ENCODE peak calls at places on chromosomes 2 and 18, in eight cellular contexts. R, T, Y, E, D, Q, J and C are unnamed samples.

GRCh38 chr2:26086155-26086634 is 52.3 kb downstream of the RAB10 start:
- DNase-seq in D (no peak), E (no peak), R (no peak), Q (peak), Y (peak), T (no peak), J (peak), C (no peak)

GRCh38 chr2:142756430-142756829 is 121.0 kb upstream of the KYNU start:
- DNase-seq in R (no peak), E (no peak), Y (no peak), T (no peak), D (peak), J (peak), Q (no peak), C (no peak)

GRCh38 chr2:45302011-45302325 is 292.7 kb upstream of the SIX2 start:
- DNase-seq in E (no peak), J (no peak), D (no peak), Y (no peak), Q (no peak), T (no peak), R (no peak), C (no peak)

GRCh38 chr2:42851186-42851585 is 58.8 kb upstream of the HAAO start:
- DNase-seq in T (no peak), J (no peak), E (no peak), D (no peak), R (no peak), Y (no peak), Q (no peak), C (no peak)

GRCh38 chr18:74378179-74378682 is 62.6 kb downstream of the C18orf63 start:
- DNase-seq in R (no peak), E (no peak), Y (peak), J (no peak), Q (no peak), D (no peak), T (no peak), C (no peak)

GRCh38 chr2:10665833-10666232 is 23.9 kb downstream of the NOL10 start:
- DNase-seq in D (no peak), Q (no peak), T (no peak), J (no peak), R (no peak), Y (no peak), E (no peak), C (no peak)

GRCh38 chr18:24112874-24113615 is 25.8 kb upstream of the CABYR start:
- DNase-seq in R (no peak), E (no peak), Q (no peak), T (no peak), Y (no peak), J (no peak), D (peak), C (no peak)

GRCh38 chr2:152093464-152093863 is 5.4 kb downstream of the CACNB4 start:
- DNase-seq in T (no peak), E (no peak), D (no peak), Y (peak), J (no peak), R (no peak), Q (no peak), C (no peak)

GRCh38 chr2:241903121-241904010 is 33.8 kb downstream of the RTP5 start:
- DNase-seq in J (no peak), D (no peak), R (peak), T (no peak), Y (no peak), Q (no peak), E (no peak), C (no peak)

GRCh38 chr2:14051401-14051800 is 581.1 kb upstream of the LRATD1 start:
- DNase-seq in R (no peak), T (no peak), D (no peak), Y (no peak), E (no peak), J (no peak), Q (no peak), C (no peak)

GRCh38 chr2:134367915-134368911 is 114.3 kb downstream of the MGAT5 start:
- DNase-seq in E (no peak), Y (peak), R (no peak), T (no peak), D (no peak), J (peak), Q (no peak), C (no peak)

GRCh38 chr2:135525786-135526185 is 5.2 kb downstream of the ZRANB3 start:
- DNase-seq in E (no peak), Q (no peak), Y (no peak), R (no peak), D (no peak), T (no peak), J (no peak), C (no peak)

GRCh38 chr2:219430633-219431615 is 3.7 kb upstream of the SPEG start:
- DNase-seq in Q (no peak), D (peak), T (no peak), E (no peak), Y (no peak), R (peak), J (peak), C (no peak)

GRCh38 chr2:185738679-185739472 is at the start of gene FSIP2:
- DNase-seq in E (no peak), Y (peak), Q (no peak), D (no peak), J (peak), T (peak), R (peak), C (peak)

GRCh38 chr2:241272298-241272721 is 43.2 kb downstream of the HDLBP start:
- DNase-seq in R (peak), T (peak), Y (no peak), Q (no peak), E (no peak), D (peak), J (peak), C (peak)

GRCh38 chr2:199463708-199464613 is 6.2 kb upstream of the SATB2 start:
- DNase-seq in Y (no peak), D (no peak), J (no peak), Q (no peak), T (peak), E (no peak), R (peak), C (no peak)

GRCh38 chr2:161418715-161419337 is 2.7 kb downstream of the TBR1 start:
- DNase-seq in R (peak), J (no peak), Y (no peak), E (no peak), T (peak), Q (no peak), D (no peak), C (peak)

GRCh38 chr18:24011095-24011917 is 3.2 kb upstream of the TTC39C start:
- DNase-seq in Y (no peak), T (no peak), R (no peak), J (no peak), D (no peak), E (no peak), Q (no peak), C (no peak)

GRCh38 chr2:200737585-200737984 is 74.1 kb upstream of the BZW1 start:
- DNase-seq in T (no peak), D (no peak), R (no peak), J (no peak), E (no peak), Q (no peak), Y (no peak), C (no peak)

GRCh38 chr2:122011493-122012270 is 256.2 kb downstream of the TSN start:
- DNase-seq in T (no peak), J (no peak), Q (no peak), E (no peak), D (no peak), Y (no peak), R (no peak), C (no peak)

GRCh38 chr2:121567957-121568409 is 37.3 kb downstream of the RNU4ATAC start:
- DNase-seq in Y (no peak), Q (no peak), J (no peak), E (no peak), T (no peak), D (no peak), R (no peak), C (peak)

GRCh38 chr2:64225491-64225890 is 81.3 kb upstream of the PELI1 start:
- DNase-seq in T (no peak), E (no peak), J (no peak), Y (no peak), R (no peak), D (no peak), Q (no peak), C (no peak)

GRCh38 chr2:178205853-178206516 is 11.7 kb downstream of the OSBPL6 start:
- DNase-seq in T (no peak), Q (no peak), Y (no peak), R (no peak), J (peak), D (no peak), E (no peak), C (no peak)

GRCh38 chr2:163348843-163349395 is 386.9 kb downstream of the FIGN start:
- DNase-seq in E (no peak), D (peak), J (peak), T (peak), Y (peak), R (no peak), Q (peak), C (peak)

GRCh38 chr18:11760498-11761158 is 71.6 kb downstream of the GNAL start:
- DNase-seq in T (no peak), E (no peak), Y (no peak), J (no peak), Q (no peak), D (no peak), R (no peak), C (no peak)

GRCh38 chr18:74689251-74689650 is 91.6 kb downstream of the ZNF407 start:
- DNase-seq in Y (peak), T (no peak), E (peak), D (no peak), R (no peak), J (peak), Q (peak), C (no peak)

GRCh38 chr2:234606906-234607305 is 110.0 kb upstream of the ARL4C start:
- DNase-seq in R (no peak), T (no peak), Q (no peak), J (no peak), D (no peak), Y (no peak), E (no peak), C (no peak)

GRCh38 chr2:43326116-43326825 is 99.9 kb upstream of the ZFP36L2 start:
- DNase-seq in Y (no peak), T (no peak), J (no peak), Q (no peak), E (no peak), R (no peak), D (no peak), C (no peak)

GRCh38 chr2:143505542-143505941 is 376.3 kb downstream of the ARHGAP15 start:
- DNase-seq in E (no peak), Y (no peak), T (no peak), J (peak), Q (no peak), D (no peak), R (no peak), C (no peak)

GRCh38 chr18:74249181-74249968 is 42.4 kb downstream of the CYB5A start:
- DNase-seq in Q (peak), R (no peak), E (peak), J (peak), D (peak), Y (no peak), T (no peak), C (no peak)

GRCh38 chr18:26438980-26439379 is 109.4 kb downstream of the KCTD1 start:
- DNase-seq in J (no peak), E (no peak), Q (no peak), D (no peak), Y (no peak), T (no peak), R (no peak), C (no peak)

GRCh38 chr2:119723784-119724467 is 35.8 kb upstream of the PTPN4 start:
- DNase-seq in Q (no peak), E (no peak), T (no peak), Y (no peak), J (no peak), D (no peak), R (no peak), C (no peak)

GRCh38 chr18:48814490-48815181 is 136.1 kb downstream of the SMAD7 start:
- DNase-seq in Y (no peak), R (peak), Q (no peak), D (no peak), J (no peak), T (no peak), E (no peak), C (no peak)

GRCh38 chr2:172667926-172668325 is 67.7 kb upstream of the RAPGEF4 start:
- DNase-seq in E (no peak), J (no peak), D (no peak), R (no peak), Q (no peak), T (no peak), Y (no peak), C (no peak)

GRCh38 chr2:205041472-205042130 is 496.3 kb downstream of the PARD3B start:
- DNase-seq in J (no peak), Q (no peak), E (no peak), T (no peak), Y (no peak), R (no peak), D (no peak), C (no peak)

GRCh38 chr2:439077-439476 is 151.2 kb upstream of the ALKAL2 start:
- DNase-seq in D (no peak), T (no peak), E (no peak), Q (no peak), J (no peak), Y (no peak), R (peak), C (no peak)

GRCh38 chr2:129901754-129902415 is 77.6 kb upstream of the RAB6C start:
- DNase-seq in E (no peak), T (no peak), D (no peak), Y (no peak), R (peak), J (no peak), Q (no peak), C (no peak)

GRCh38 chr2:129902731-129903585 is 76.5 kb upstream of the RAB6C start:
- DNase-seq in Y (no peak), D (no peak), T (no peak), E (no peak), J (no peak), Q (no peak), R (no peak), C (no peak)

GRCh38 chr2:129904532-129905446 is 74.7 kb upstream of the RAB6C start:
- DNase-seq in J (no peak), E (no peak), Q (no peak), D (no peak), R (peak), T (no peak), Y (no peak), C (no peak)

GRCh38 chr2:129905664-129906081 is 73.8 kb upstream of the RAB6C start:
- DNase-seq in T (no peak), J (no peak), Y (no peak), E (no peak), R (peak), D (no peak), Q (no peak), C (no peak)

GRCh38 chr2:129903586-129904425 is 75.7 kb upstream of the RAB6C start:
- DNase-seq in D (peak), Y (no peak), T (no peak), J (no peak), R (peak), Q (no peak), E (no peak), C (no peak)
- TF ChIP-seq CTCF in D (no peak), Y (no peak), T (no peak), J (no peak), R (peak), Q (no peak), E (no peak), C (no peak)

DNA sequence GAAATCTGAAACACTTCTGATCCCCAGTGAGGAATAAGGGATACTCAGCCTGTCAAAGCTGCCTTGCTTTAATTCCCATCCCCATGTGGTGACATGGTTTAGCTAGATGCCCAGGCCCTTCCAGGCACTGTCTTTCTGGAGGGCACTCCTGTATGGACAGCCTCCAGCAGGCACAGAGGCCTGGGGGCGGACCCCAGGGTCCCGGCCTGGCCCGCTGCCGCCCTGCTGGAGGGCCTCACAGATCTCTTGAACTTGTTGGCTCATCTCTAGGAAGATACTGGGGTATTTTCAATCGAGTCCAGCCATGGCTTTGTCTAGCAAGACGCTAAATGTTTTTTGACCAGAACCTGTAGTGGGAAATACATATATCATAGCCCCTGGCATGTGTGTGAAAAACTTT is 21.0 kb upstream of the CNNM3 start:
- DNase-seq in D (no peak), J (no peak), Q (no peak), R (no peak), T (no peak), E (no peak), Y (no peak), C (no peak)
- TF ChIP-seq CTCF in D (no peak), J (no peak), Q (no peak), R (no peak), T (no peak), E (no peak), Y (no peak), C (no peak)

GRCh38 chr2:6773007-6773693 is 92.6 kb downstream of the CMPK2 start:
- DNase-seq in D (peak), Q (no peak), R (peak), J (peak), Y (no peak), E (no peak), T (peak), C (peak)

GRCh38 chr2:6770006-6770405 is 95.7 kb downstream of the CMPK2 start:
- DNase-seq in E (no peak), Q (no peak), R (no peak), T (no peak), J (no peak), Y (no peak), D (no peak), C (no peak)

GRCh38 chr2:6773694-6774044 is 92.0 kb downstream of the CMPK2 start:
- DNase-seq in R (no peak), J (no peak), Q (no peak), T (no peak), D (no peak), Y (no peak), E (no peak), C (no peak)

GRCh38 chr2:6772366-6772710 is 93.4 kb downstream of the CMPK2 start:
- DNase-seq in D (no peak), Q (no peak), J (no peak), E (no peak), R (peak), Y (no peak), T (no peak), C (peak)

DNA sequence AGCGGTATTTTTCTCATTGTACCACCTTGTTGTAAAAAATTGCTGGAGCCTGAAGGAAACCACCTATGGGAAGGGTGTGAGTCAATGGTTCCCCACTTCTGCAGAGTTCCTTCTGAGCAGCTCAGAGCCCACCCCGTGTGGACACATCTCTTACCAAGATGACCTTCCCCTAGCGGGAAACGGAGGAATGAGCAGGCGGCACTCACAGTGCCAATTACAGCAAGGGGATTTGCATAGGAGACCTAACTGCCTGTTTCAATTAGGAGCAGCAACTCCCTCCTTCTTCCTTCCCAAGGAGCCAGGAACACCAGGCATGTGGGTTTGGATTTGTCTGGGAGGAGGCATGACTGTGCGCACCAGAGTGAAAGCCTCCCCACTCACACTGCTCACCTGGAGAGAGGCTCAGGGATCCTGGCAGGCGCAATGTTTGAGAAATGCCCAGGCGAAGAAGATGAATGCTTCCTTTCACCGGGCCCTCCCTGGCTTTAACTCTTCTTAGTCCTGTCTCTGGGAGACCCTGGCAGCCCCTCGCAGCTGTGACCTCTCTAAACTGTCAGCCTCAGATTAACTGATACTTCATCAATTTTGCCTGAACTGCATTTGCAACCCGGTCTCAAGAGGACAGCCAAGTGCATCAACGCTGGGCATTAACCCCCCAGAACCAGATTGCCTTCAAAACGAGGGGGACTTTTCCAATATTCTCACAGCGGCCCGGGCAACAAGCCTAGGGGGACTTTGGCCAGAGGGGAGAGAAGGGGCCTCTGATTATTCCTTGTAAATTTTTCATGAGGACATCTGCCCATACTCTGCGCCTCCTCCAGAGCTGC is 94.0 kb downstream of the CMPK2 start:
- DNase-seq in Y (no peak), J (no peak), Q (no peak), D (no peak), T (no peak), E (no peak), R (peak), C (peak)
- TF ChIP-seq CTCF in Y (no peak), J (no peak), Q (no peak), D (no peak), T (no peak), E (no peak), R (peak), C (no peak)

GRCh38 chr18:10682368-10682714 is 156.5 kb downstream of the NAPG start:
- DNase-seq in T (no peak), E (no peak), D (peak), J (no peak), Y (no peak), Q (no peak), R (no peak), C (no peak)
- TF ChIP-seq CTCF in T (no peak), E (no peak), D (no peak), J (no peak), Y (peak), Q (no peak), R (peak), C (no peak)

GRCh38 chr2:240106765-240107164 is 29.3 kb downstream of the COPS9 start:
- DNase-seq in R (no peak), J (no peak), Q (no peak), E (no peak), D (no peak), T (no peak), Y (no peak), C (no peak)

GRCh38 chr2:240111253-240111652 is 24.9 kb downstream of the COPS9 start:
- DNase-seq in D (no peak), R (no peak), Q (no peak), Y (peak), E (no peak), T (no peak), J (peak), C (no peak)

GRCh38 chr2:240105982-240106381 is 30.1 kb downstream of the COPS9 start:
- DNase-seq in E (no peak), D (no peak), Q (no peak), R (no peak), Y (no peak), J (no peak), T (no peak), C (no peak)

GRCh38 chr2:240109386-240109785 is 26.7 kb downstream of the COPS9 start:
- DNase-seq in T (no peak), J (no peak), Y (no peak), D (no peak), R (no peak), Q (no peak), E (no peak), C (no peak)

GRCh38 chr2:240107386-240107785 is 28.7 kb downstream of the COPS9 start:
- DNase-seq in D (no peak), Y (no peak), T (no peak), Q (no peak), E (no peak), J (no peak), R (no peak), C (no peak)
- TF ChIP-seq CTCF in D (no peak), Y (no peak), T (no peak), Q (no peak), E (no peak), J (no peak), R (no peak), C (no peak)

GRCh38 chr18:7980136-7980535 is 413.0 kb downstream of the PTPRM start:
- DNase-seq in D (no peak), Y (no peak), E (no peak), J (no peak), Q (no peak), T (peak), R (peak), C (no peak)
- TF ChIP-seq CTCF in D (peak), Y (peak), E (no peak), J (no peak), Q (no peak), T (peak), R (peak), C (peak)